ENCODE peak calls at places on chromosomes 6 and 20, in four cellular contexts. E, D, Q and K are unnamed samples.

GRCh38 chr6:111788779-111789276 is 84.4 kb downstream of the FYN start:
- DNase-seq in E (no peak), Q (no peak), D (no peak), K (no peak)

GRCh38 chr20:46099491-46100287 is 9.9 kb upstream of the NCOA5 start:
- DNase-seq in Q (no peak), D (no peak), E (no peak), K (no peak)

GRCh38 chr20:62356143-62356947 is 10.8 kb downstream of the LAMA5 start:
- DNase-seq in Q (no peak), D (peak; percentile 32), E (no peak), K (no peak)

GRCh38 chr6:127641905-127642304 is 64.9 kb downstream of the C6orf58 start:
- DNase-seq in D (no peak), Q (no peak), E (peak; percentile 24), K (peak; percentile 3)

GRCh38 chr6:47648031-47648430 is 50.3 kb upstream of the ADGRF4 start:
- DNase-seq in E (no peak), D (no peak), Q (no peak), K (no peak)

GRCh38 chr6:45394586-45395095 is 16.9 kb upstream of the SUPT3H start:
- DNase-seq in Q (no peak), E (no peak), D (no peak), K (no peak)

GRCh38 chr6:89084954-89085353 is 4.4 kb downstream of the PNRC1 start:
- DNase-seq in Q (no peak), E (no peak), D (no peak), K (no peak)

GRCh38 chr20:5945963-5946362 is 4.4 kb downstream of the TRMT6 start:
- DNase-seq in D (no peak), E (no peak), Q (no peak), K (peak; percentile 56)

GRCh38 chr6:39565948-39566347 is 159.3 kb downstream of the KIF6 start:
- DNase-seq in D (no peak), E (no peak), Q (no peak), K (no peak)

GRCh38 chr20:62797671-62798532 is 1.6 kb downstream of the MRGBP start:
- DNase-seq in E (no peak), Q (no peak), D (peak; percentile 33), K (no peak)

GRCh38 chr20:46121531-46121930 is 3.4 kb downstream of the CD40 start:
- DNase-seq in E (no peak), Q (no peak), D (no peak), K (no peak)

GRCh38 chr6:10847684-10848083 is 9.3 kb upstream of the MAK start:
- DNase-seq in E (no peak), D (no peak), Q (no peak), K (no peak)

GRCh38 chr6:43771210-43771857 is 1.3 kb downstream of the VEGFA start:
- DNase-seq in Q (peak; percentile 82), E (no peak), D (peak; percentile 86), K (no peak)

GRCh38 chr20:58405504-58406291 is 16.7 kb downstream of the VAPB start:
- DNase-seq in D (no peak), Q (no peak), E (no peak), K (no peak)

GRCh38 chr6:75874224-75874623 is 125.2 kb downstream of the MYO6 start:
- DNase-seq in Q (no peak), E (no peak), D (no peak), K (no peak)

GRCh38 chr6:118280210-118280609 is 267.9 kb upstream of the PLN start:
- DNase-seq in E (no peak), D (no peak), Q (no peak), K (no peak)

GRCh38 chr6:3915076-3915791 is 66.1 kb downstream of the FAM50B start:
- DNase-seq in E (no peak), D (no peak), Q (no peak), K (no peak)

GRCh38 chr6:152598858-152599537 is 38.2 kb downstream of the SYNE1 start:
- DNase-seq in E (no peak), Q (no peak), D (no peak), K (no peak)

GRCh38 chr20:45405566-45406259 is 2.4 kb upstream of the DBNDD2 start:
- DNase-seq in E (no peak), D (peak; percentile 49), Q (no peak), K (no peak)

GRCh38 chr6:69026715-69027114 is 391.6 kb downstream of the ADGRB3 start:
- DNase-seq in E (no peak), Q (no peak), D (no peak), K (no peak)

GRCh38 chr6:83193747-83194582 is 808 bp downstream of the RWDD2A start:
- DNase-seq in E (peak; percentile 21), D (peak; percentile 73), Q (peak; percentile 66), K (no peak)

GRCh38 chr6:79250107-79250514 is 15.6 kb upstream of the HMGN3 start:
- DNase-seq in Q (no peak), E (no peak), D (no peak), K (no peak)
- TF ChIP-seq CTCF in Q (peak; percentile 36), E (no peak), D (no peak), K (peak; percentile 6)

GRCh38 chr6:52509281-52510212 is 67.3 kb downstream of the TRAM2 start:
- DNase-seq in E (no peak), Q (no peak), D (no peak), K (no peak)
- H3K27ac ChIP-seq in E (no peak overlapping the region), Q (no peak overlapping the region), D (no peak overlapping the region), K (no peak overlapping the region)

DNA sequence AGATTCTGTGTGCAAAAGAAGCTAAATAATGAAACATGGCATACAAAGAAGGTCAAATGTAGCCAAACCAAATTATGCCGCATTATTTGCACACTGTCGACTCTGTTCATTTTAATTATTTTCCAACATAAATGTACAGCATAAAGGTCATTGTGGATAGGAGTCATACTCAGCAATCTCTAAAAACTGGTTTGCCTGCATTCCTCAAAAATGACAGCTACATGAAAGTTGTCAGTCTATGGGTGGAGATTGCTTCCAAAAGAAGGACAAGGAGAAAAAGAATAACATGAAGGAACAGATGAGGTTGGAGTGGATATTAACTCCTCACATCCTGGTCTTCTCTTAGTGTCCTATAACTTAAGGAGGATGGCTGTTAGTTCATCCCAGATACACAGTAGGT is 123.0 kb upstream of the STXBP5 start:
- DNase-seq in E (peak; percentile 28), Q (no peak), D (no peak), K (no peak)
- H3K4me3 ChIP-seq in E (no peak overlapping the region), Q (no peak overlapping the region), D (no peak overlapping the region), K (no peak overlapping the region)

GRCh38 chr6:7087066-7087465 is 20.7 kb upstream of the RREB1 start:
- DNase-seq in D (no peak), E (no peak), Q (no peak), K (no peak)
- TF ChIP-seq CTCF in D (no peak), E (no peak), Q (peak; percentile 28), K (peak; percentile 15)

GRCh38 chr6:16559091-16559490 is 202.2 kb downstream of the ATXN1 start:
- DNase-seq in D (no peak), E (no peak), Q (no peak), K (no peak)

GRCh38 chr6:16555550-16555949 is 205.7 kb downstream of the ATXN1 start:
- DNase-seq in Q (no peak), D (no peak), E (no peak), K (no peak)

GRCh38 chr6:16551466-16551865 is 209.8 kb downstream of the ATXN1 start:
- DNase-seq in E (no peak), Q (no peak), D (no peak), K (no peak)

GRCh38 chr6:16548121-16548520 is 213.1 kb downstream of the ATXN1 start:
- DNase-seq in Q (no peak), D (no peak), E (no peak), K (peak; percentile 10)

DNA sequence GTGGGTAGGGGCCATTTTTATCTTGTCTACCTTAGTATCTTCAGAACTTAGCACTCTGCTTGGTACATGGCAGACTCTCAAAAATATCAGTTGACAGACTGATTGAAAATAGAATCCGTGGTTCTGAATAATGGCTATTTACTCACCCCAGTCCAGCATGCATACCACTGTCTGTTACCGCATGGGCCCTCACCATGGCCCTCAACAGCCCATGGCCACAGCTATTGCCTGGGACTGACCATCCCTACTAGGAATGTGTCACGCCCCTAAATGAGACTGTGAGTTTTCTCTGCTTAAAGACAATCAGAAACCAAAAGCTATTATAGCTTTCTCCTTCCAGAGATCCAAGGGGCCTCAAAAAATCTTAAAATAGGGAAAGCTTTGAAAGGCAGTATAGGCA is 207.7 kb downstream of the ATXN1 start:
- DNase-seq in D (no peak), E (no peak), Q (no peak), K (no peak)
- H3K27ac ChIP-seq in D (no peak overlapping the region), E (no peak overlapping the region), Q (no peak overlapping the region), K (no peak overlapping the region)

GRCh38 chr20:48458601-48459385 is 369.0 kb downstream of the PREX1 start:
- DNase-seq in Q (no peak), D (no peak), E (no peak), K (no peak)

GRCh38 chr20:48460681-48461080 is 367.1 kb downstream of the PREX1 start:
- DNase-seq in D (no peak), Q (no peak), E (no peak), K (no peak)

GRCh38 chr20:48463096-48463710 is 364.6 kb downstream of the PREX1 start:
- DNase-seq in Q (no peak), D (no peak), E (no peak), K (no peak)

GRCh38 chr20:48459729-48460395 is 367.9 kb downstream of the PREX1 start:
- DNase-seq in D (no peak), E (no peak), Q (no peak), K (no peak)

GRCh38 chr20:48461351-48461750 is 366.4 kb downstream of the PREX1 start:
- DNase-seq in D (no peak), E (no peak), Q (no peak), K (no peak)
- H3K4me3 ChIP-seq in D (no peak overlapping the region), E (no peak overlapping the region), Q (no peak overlapping the region), K (no peak overlapping the region)